ENCODE peak calls at places on chromosomes 4 and X, in nine cellular contexts. One of them, this sample, is unnamed.

GRCh38 chr4:88320174-88320779 is 35.9 kb upstream of the PPM1K start:
- DNase-seq in stimulated activated CD4-positive, alpha-beta T cell treated with anti-CD3 and anti-CD28 coated beads, TNF-alpha, amount 100 ng/mL, for 4 hours: no peak
- DNase-seq in EL: peak
- DNase-seq in GM13977: peak
- DNase-seq in Ammon's horn: no peak
- DNase-seq in hepatocyte: no peak
- DNase-seq in activated naive CD4-positive, alpha-beta T cell: no peak
- DNase-seq in stimulated activated naive CD8-positive, alpha-beta T cell treated with anti-CD3 and anti-CD28 coated beads, Interleukin-15, Interleukin-2, amounts not matched to agents 100 U/mL and 50 U/mL, for 24 hours: no peak
- DNase-seq in stimulated activated CD8-positive, alpha-beta memory T cell treated with anti-CD3 and anti-CD28 coated beads, Interleukin-15, amount 100 ng/mL, for 24 hours: no peak
- DNase-seq in this sample: no peak

GRCh38 chrX:119735467-119735866 is 22.9 kb upstream of the SOWAHD start:
- DNase-seq in stimulated activated CD4-positive, alpha-beta T cell treated with anti-CD3 and anti-CD28 coated beads, TNF-alpha, amount 100 ng/mL, for 4 hours: no peak
- DNase-seq in EL: no peak
- DNase-seq in GM13977: no peak
- DNase-seq in Ammon's horn: no peak
- DNase-seq in hepatocyte: no peak
- DNase-seq in activated naive CD4-positive, alpha-beta T cell: no peak
- DNase-seq in stimulated activated naive CD8-positive, alpha-beta T cell treated with anti-CD3 and anti-CD28 coated beads, Interleukin-15, Interleukin-2, amounts not matched to agents 100 U/mL and 50 U/mL, for 24 hours: no peak
- DNase-seq in stimulated activated CD8-positive, alpha-beta memory T cell treated with anti-CD3 and anti-CD28 coated beads, Interleukin-15, amount 100 ng/mL, for 24 hours: no peak
- DNase-seq in this sample: no peak

GRCh38 chrX:155966876-155967275 is 30.6 kb upstream of the IL9R start:
- DNase-seq in stimulated activated CD4-positive, alpha-beta T cell treated with anti-CD3 and anti-CD28 coated beads, TNF-alpha, amount 100 ng/mL, for 4 hours: peak
- DNase-seq in EL: peak
- DNase-seq in GM13977: peak
- DNase-seq in Ammon's horn: peak
- DNase-seq in hepatocyte: peak
- DNase-seq in activated naive CD4-positive, alpha-beta T cell: no peak
- DNase-seq in stimulated activated naive CD8-positive, alpha-beta T cell treated with anti-CD3 and anti-CD28 coated beads, Interleukin-15, Interleukin-2, amounts not matched to agents 100 U/mL and 50 U/mL, for 24 hours: peak
- DNase-seq in stimulated activated CD8-positive, alpha-beta memory T cell treated with anti-CD3 and anti-CD28 coated beads, Interleukin-15, amount 100 ng/mL, for 24 hours: no peak
- DNase-seq in this sample: peak

GRCh38 chr4:1512738-1513660 is 106.8 kb upstream of the NKX1-1 start:
- DNase-seq in stimulated activated CD4-positive, alpha-beta T cell treated with anti-CD3 and anti-CD28 coated beads, TNF-alpha, amount 100 ng/mL, for 4 hours: peak
- DNase-seq in EL: peak
- DNase-seq in GM13977: no peak
- DNase-seq in Ammon's horn: no peak
- DNase-seq in hepatocyte: peak
- DNase-seq in activated naive CD4-positive, alpha-beta T cell: peak
- DNase-seq in stimulated activated naive CD8-positive, alpha-beta T cell treated with anti-CD3 and anti-CD28 coated beads, Interleukin-15, Interleukin-2, amounts not matched to agents 100 U/mL and 50 U/mL, for 24 hours: peak
- DNase-seq in stimulated activated CD8-positive, alpha-beta memory T cell treated with anti-CD3 and anti-CD28 coated beads, Interleukin-15, amount 100 ng/mL, for 24 hours: peak
- DNase-seq in this sample: peak

GRCh38 chr4:145217339-145217738 is 37.0 kb upstream of the OTUD4 start:
- DNase-seq in stimulated activated CD4-positive, alpha-beta T cell treated with anti-CD3 and anti-CD28 coated beads, TNF-alpha, amount 100 ng/mL, for 4 hours: no peak
- DNase-seq in EL: no peak
- DNase-seq in GM13977: no peak
- DNase-seq in Ammon's horn: no peak
- DNase-seq in hepatocyte: no peak
- DNase-seq in activated naive CD4-positive, alpha-beta T cell: no peak
- DNase-seq in stimulated activated naive CD8-positive, alpha-beta T cell treated with anti-CD3 and anti-CD28 coated beads, Interleukin-15, Interleukin-2, amounts not matched to agents 100 U/mL and 50 U/mL, for 24 hours: no peak
- DNase-seq in stimulated activated CD8-positive, alpha-beta memory T cell treated with anti-CD3 and anti-CD28 coated beads, Interleukin-15, amount 100 ng/mL, for 24 hours: no peak
- DNase-seq in this sample: no peak

GRCh38 chrX:1529756-1530155 is 7.2 kb downstream of the P2RY8 start:
- DNase-seq in stimulated activated CD4-positive, alpha-beta T cell treated with anti-CD3 and anti-CD28 coated beads, TNF-alpha, amount 100 ng/mL, for 4 hours: no peak
- DNase-seq in EL: no peak
- DNase-seq in GM13977: no peak
- DNase-seq in Ammon's horn: no peak
- DNase-seq in hepatocyte: no peak
- DNase-seq in activated naive CD4-positive, alpha-beta T cell: no peak
- DNase-seq in stimulated activated naive CD8-positive, alpha-beta T cell treated with anti-CD3 and anti-CD28 coated beads, Interleukin-15, Interleukin-2, amounts not matched to agents 100 U/mL and 50 U/mL, for 24 hours: no peak
- DNase-seq in stimulated activated CD8-positive, alpha-beta memory T cell treated with anti-CD3 and anti-CD28 coated beads, Interleukin-15, amount 100 ng/mL, for 24 hours: no peak
- DNase-seq in this sample: no peak

GRCh38 chr4:119536572-119537528 is 91.8 kb downstream of the PDE5A start:
- DNase-seq in stimulated activated CD4-positive, alpha-beta T cell treated with anti-CD3 and anti-CD28 coated beads, TNF-alpha, amount 100 ng/mL, for 4 hours: no peak
- DNase-seq in EL: peak
- DNase-seq in GM13977: no peak
- DNase-seq in Ammon's horn: peak
- DNase-seq in hepatocyte: no peak
- DNase-seq in activated naive CD4-positive, alpha-beta T cell: no peak
- DNase-seq in stimulated activated naive CD8-positive, alpha-beta T cell treated with anti-CD3 and anti-CD28 coated beads, Interleukin-15, Interleukin-2, amounts not matched to agents 100 U/mL and 50 U/mL, for 24 hours: no peak
- DNase-seq in stimulated activated CD8-positive, alpha-beta memory T cell treated with anti-CD3 and anti-CD28 coated beads, Interleukin-15, amount 100 ng/mL, for 24 hours: no peak
- DNase-seq in this sample: no peak

GRCh38 chr4:26058537-26058936 is 144.5 kb downstream of the SMIM20 start:
- DNase-seq in stimulated activated CD4-positive, alpha-beta T cell treated with anti-CD3 and anti-CD28 coated beads, TNF-alpha, amount 100 ng/mL, for 4 hours: no peak
- DNase-seq in EL: no peak
- DNase-seq in GM13977: peak
- DNase-seq in Ammon's horn: no peak
- DNase-seq in hepatocyte: peak
- DNase-seq in activated naive CD4-positive, alpha-beta T cell: no peak
- DNase-seq in stimulated activated naive CD8-positive, alpha-beta T cell treated with anti-CD3 and anti-CD28 coated beads, Interleukin-15, Interleukin-2, amounts not matched to agents 100 U/mL and 50 U/mL, for 24 hours: peak
- DNase-seq in stimulated activated CD8-positive, alpha-beta memory T cell treated with anti-CD3 and anti-CD28 coated beads, Interleukin-15, amount 100 ng/mL, for 24 hours: no peak
- DNase-seq in this sample: no peak

GRCh38 chr4:110005461-110006056 is 92.9 kb downstream of the EGF start:
- DNase-seq in stimulated activated CD4-positive, alpha-beta T cell treated with anti-CD3 and anti-CD28 coated beads, TNF-alpha, amount 100 ng/mL, for 4 hours: no peak
- DNase-seq in EL: peak
- DNase-seq in GM13977: peak
- DNase-seq in Ammon's horn: peak
- DNase-seq in hepatocyte: peak
- DNase-seq in activated naive CD4-positive, alpha-beta T cell: no peak
- DNase-seq in stimulated activated naive CD8-positive, alpha-beta T cell treated with anti-CD3 and anti-CD28 coated beads, Interleukin-15, Interleukin-2, amounts not matched to agents 100 U/mL and 50 U/mL, for 24 hours: no peak
- DNase-seq in stimulated activated CD8-positive, alpha-beta memory T cell treated with anti-CD3 and anti-CD28 coated beads, Interleukin-15, amount 100 ng/mL, for 24 hours: no peak
- DNase-seq in this sample: peak

GRCh38 chrX:69987691-69988090 is 62.0 kb downstream of the AWAT2 start:
- DNase-seq in stimulated activated CD4-positive, alpha-beta T cell treated with anti-CD3 and anti-CD28 coated beads, TNF-alpha, amount 100 ng/mL, for 4 hours: no peak
- DNase-seq in EL: no peak
- DNase-seq in GM13977: no peak
- DNase-seq in Ammon's horn: peak
- DNase-seq in hepatocyte: no peak
- DNase-seq in activated naive CD4-positive, alpha-beta T cell: no peak
- DNase-seq in stimulated activated naive CD8-positive, alpha-beta T cell treated with anti-CD3 and anti-CD28 coated beads, Interleukin-15, Interleukin-2, amounts not matched to agents 100 U/mL and 50 U/mL, for 24 hours: no peak
- DNase-seq in stimulated activated CD8-positive, alpha-beta memory T cell treated with anti-CD3 and anti-CD28 coated beads, Interleukin-15, amount 100 ng/mL, for 24 hours: no peak
- DNase-seq in this sample: no peak

GRCh38 chrX:80747832-80748231 is 61.8 kb downstream of the BRWD3 start:
- DNase-seq in stimulated activated CD4-positive, alpha-beta T cell treated with anti-CD3 and anti-CD28 coated beads, TNF-alpha, amount 100 ng/mL, for 4 hours: no peak
- DNase-seq in EL: peak
- DNase-seq in GM13977: no peak
- DNase-seq in Ammon's horn: no peak
- DNase-seq in hepatocyte: no peak
- DNase-seq in activated naive CD4-positive, alpha-beta T cell: no peak
- DNase-seq in stimulated activated naive CD8-positive, alpha-beta T cell treated with anti-CD3 and anti-CD28 coated beads, Interleukin-15, Interleukin-2, amounts not matched to agents 100 U/mL and 50 U/mL, for 24 hours: no peak
- DNase-seq in stimulated activated CD8-positive, alpha-beta memory T cell treated with anti-CD3 and anti-CD28 coated beads, Interleukin-15, amount 100 ng/mL, for 24 hours: no peak
- DNase-seq in this sample: no peak

GRCh38 chr4:56976878-56977320 is 507 bp downstream of the NOA1 start:
- DNase-seq in stimulated activated CD4-positive, alpha-beta T cell treated with anti-CD3 and anti-CD28 coated beads, TNF-alpha, amount 100 ng/mL, for 4 hours: peak
- DNase-seq in EL: no peak
- DNase-seq in GM13977: peak
- DNase-seq in Ammon's horn: no peak
- DNase-seq in hepatocyte: peak
- DNase-seq in activated naive CD4-positive, alpha-beta T cell: peak
- DNase-seq in stimulated activated naive CD8-positive, alpha-beta T cell treated with anti-CD3 and anti-CD28 coated beads, Interleukin-15, Interleukin-2, amounts not matched to agents 100 U/mL and 50 U/mL, for 24 hours: peak
- DNase-seq in stimulated activated CD8-positive, alpha-beta memory T cell treated with anti-CD3 and anti-CD28 coated beads, Interleukin-15, amount 100 ng/mL, for 24 hours: peak
- DNase-seq in this sample: no peak

GRCh38 chr4:141731481-141731880 is 95.1 kb downstream of the IL15 start:
- DNase-seq in stimulated activated CD4-positive, alpha-beta T cell treated with anti-CD3 and anti-CD28 coated beads, TNF-alpha, amount 100 ng/mL, for 4 hours: no peak
- DNase-seq in EL: peak
- DNase-seq in GM13977: no peak
- DNase-seq in Ammon's horn: no peak
- DNase-seq in hepatocyte: no peak
- DNase-seq in activated naive CD4-positive, alpha-beta T cell: no peak
- DNase-seq in stimulated activated naive CD8-positive, alpha-beta T cell treated with anti-CD3 and anti-CD28 coated beads, Interleukin-15, Interleukin-2, amounts not matched to agents 100 U/mL and 50 U/mL, for 24 hours: no peak
- DNase-seq in stimulated activated CD8-positive, alpha-beta memory T cell treated with anti-CD3 and anti-CD28 coated beads, Interleukin-15, amount 100 ng/mL, for 24 hours: no peak
- DNase-seq in this sample: no peak

GRCh38 chr4:158769175-158769831 is 477 bp downstream of the FNIP2 start:
- DNase-seq in stimulated activated CD4-positive, alpha-beta T cell treated with anti-CD3 and anti-CD28 coated beads, TNF-alpha, amount 100 ng/mL, for 4 hours: no peak
- DNase-seq in EL: peak
- DNase-seq in GM13977: no peak
- DNase-seq in Ammon's horn: peak
- DNase-seq in hepatocyte: peak
- DNase-seq in activated naive CD4-positive, alpha-beta T cell: peak
- DNase-seq in stimulated activated naive CD8-positive, alpha-beta T cell treated with anti-CD3 and anti-CD28 coated beads, Interleukin-15, Interleukin-2, amounts not matched to agents 100 U/mL and 50 U/mL, for 24 hours: peak
- DNase-seq in stimulated activated CD8-positive, alpha-beta memory T cell treated with anti-CD3 and anti-CD28 coated beads, Interleukin-15, amount 100 ng/mL, for 24 hours: peak
- DNase-seq in this sample: peak

GRCh38 chr4:3010998-3011397 is 47.6 kb downstream of the GRK4 start:
- DNase-seq in stimulated activated CD4-positive, alpha-beta T cell treated with anti-CD3 and anti-CD28 coated beads, TNF-alpha, amount 100 ng/mL, for 4 hours: no peak
- DNase-seq in EL: peak
- DNase-seq in GM13977: no peak
- DNase-seq in Ammon's horn: no peak
- DNase-seq in hepatocyte: no peak
- DNase-seq in activated naive CD4-positive, alpha-beta T cell: no peak
- DNase-seq in stimulated activated naive CD8-positive, alpha-beta T cell treated with anti-CD3 and anti-CD28 coated beads, Interleukin-15, Interleukin-2, amounts not matched to agents 100 U/mL and 50 U/mL, for 24 hours: no peak
- DNase-seq in stimulated activated CD8-positive, alpha-beta memory T cell treated with anti-CD3 and anti-CD28 coated beads, Interleukin-15, amount 100 ng/mL, for 24 hours: no peak
- DNase-seq in this sample: no peak

GRCh38 chrX:106903291-106903820 is at the start of gene RIPPLY1:
- DNase-seq in stimulated activated CD4-positive, alpha-beta T cell treated with anti-CD3 and anti-CD28 coated beads, TNF-alpha, amount 100 ng/mL, for 4 hours: no peak
- DNase-seq in EL: no peak
- DNase-seq in GM13977: no peak
- DNase-seq in Ammon's horn: no peak
- DNase-seq in hepatocyte: no peak
- DNase-seq in activated naive CD4-positive, alpha-beta T cell: no peak
- DNase-seq in stimulated activated naive CD8-positive, alpha-beta T cell treated with anti-CD3 and anti-CD28 coated beads, Interleukin-15, Interleukin-2, amounts not matched to agents 100 U/mL and 50 U/mL, for 24 hours: no peak
- DNase-seq in stimulated activated CD8-positive, alpha-beta memory T cell treated with anti-CD3 and anti-CD28 coated beads, Interleukin-15, amount 100 ng/mL, for 24 hours: no peak
- DNase-seq in this sample: no peak

GRCh38 chr4:184688447-184688846 is 38.9 kb downstream of the PRIMPOL start:
- DNase-seq in stimulated activated CD4-positive, alpha-beta T cell treated with anti-CD3 and anti-CD28 coated beads, TNF-alpha, amount 100 ng/mL, for 4 hours: no peak
- DNase-seq in EL: peak
- DNase-seq in GM13977: no peak
- DNase-seq in Ammon's horn: no peak
- DNase-seq in hepatocyte: peak
- DNase-seq in activated naive CD4-positive, alpha-beta T cell: no peak
- DNase-seq in stimulated activated naive CD8-positive, alpha-beta T cell treated with anti-CD3 and anti-CD28 coated beads, Interleukin-15, Interleukin-2, amounts not matched to agents 100 U/mL and 50 U/mL, for 24 hours: peak
- DNase-seq in stimulated activated CD8-positive, alpha-beta memory T cell treated with anti-CD3 and anti-CD28 coated beads, Interleukin-15, amount 100 ng/mL, for 24 hours: no peak
- DNase-seq in this sample: no peak

GRCh38 chr4:128228021-128228571 is 59.5 kb downstream of the PGRMC2 start:
- DNase-seq in stimulated activated CD4-positive, alpha-beta T cell treated with anti-CD3 and anti-CD28 coated beads, TNF-alpha, amount 100 ng/mL, for 4 hours: no peak
- DNase-seq in EL: no peak
- DNase-seq in GM13977: no peak
- DNase-seq in Ammon's horn: no peak
- DNase-seq in hepatocyte: no peak
- DNase-seq in activated naive CD4-positive, alpha-beta T cell: no peak
- DNase-seq in stimulated activated naive CD8-positive, alpha-beta T cell treated with anti-CD3 and anti-CD28 coated beads, Interleukin-15, Interleukin-2, amounts not matched to agents 100 U/mL and 50 U/mL, for 24 hours: no peak
- DNase-seq in stimulated activated CD8-positive, alpha-beta memory T cell treated with anti-CD3 and anti-CD28 coated beads, Interleukin-15, amount 100 ng/mL, for 24 hours: no peak
- DNase-seq in this sample: no peak

GRCh38 chrX:140943513-140943912 is 58.9 kb upstream of the SPANXB1 start:
- DNase-seq in stimulated activated CD4-positive, alpha-beta T cell treated with anti-CD3 and anti-CD28 coated beads, TNF-alpha, amount 100 ng/mL, for 4 hours: no peak
- DNase-seq in EL: no peak
- DNase-seq in GM13977: no peak
- DNase-seq in Ammon's horn: no peak
- DNase-seq in hepatocyte: no peak
- DNase-seq in activated naive CD4-positive, alpha-beta T cell: no peak
- DNase-seq in stimulated activated naive CD8-positive, alpha-beta T cell treated with anti-CD3 and anti-CD28 coated beads, Interleukin-15, Interleukin-2, amounts not matched to agents 100 U/mL and 50 U/mL, for 24 hours: no peak
- DNase-seq in stimulated activated CD8-positive, alpha-beta memory T cell treated with anti-CD3 and anti-CD28 coated beads, Interleukin-15, amount 100 ng/mL, for 24 hours: no peak
- DNase-seq in this sample: no peak

GRCh38 chr4:81164623-81165416 is 50.2 kb downstream of the PRKG2 start:
- DNase-seq in stimulated activated CD4-positive, alpha-beta T cell treated with anti-CD3 and anti-CD28 coated beads, TNF-alpha, amount 100 ng/mL, for 4 hours: no peak
- DNase-seq in EL: peak
- DNase-seq in GM13977: no peak
- DNase-seq in Ammon's horn: no peak
- DNase-seq in hepatocyte: peak
- DNase-seq in activated naive CD4-positive, alpha-beta T cell: no peak
- DNase-seq in stimulated activated naive CD8-positive, alpha-beta T cell treated with anti-CD3 and anti-CD28 coated beads, Interleukin-15, Interleukin-2, amounts not matched to agents 100 U/mL and 50 U/mL, for 24 hours: no peak
- DNase-seq in stimulated activated CD8-positive, alpha-beta memory T cell treated with anti-CD3 and anti-CD28 coated beads, Interleukin-15, amount 100 ng/mL, for 24 hours: no peak
- DNase-seq in this sample: no peak

GRCh38 chr4:148530114-148530513 is 87.9 kb upstream of the NR3C2 start:
- DNase-seq in stimulated activated CD4-positive, alpha-beta T cell treated with anti-CD3 and anti-CD28 coated beads, TNF-alpha, amount 100 ng/mL, for 4 hours: no peak
- DNase-seq in EL: no peak
- DNase-seq in GM13977: no peak
- DNase-seq in Ammon's horn: no peak
- DNase-seq in hepatocyte: no peak
- DNase-seq in activated naive CD4-positive, alpha-beta T cell: no peak
- DNase-seq in stimulated activated naive CD8-positive, alpha-beta T cell treated with anti-CD3 and anti-CD28 coated beads, Interleukin-15, Interleukin-2, amounts not matched to agents 100 U/mL and 50 U/mL, for 24 hours: no peak
- DNase-seq in stimulated activated CD8-positive, alpha-beta memory T cell treated with anti-CD3 and anti-CD28 coated beads, Interleukin-15, amount 100 ng/mL, for 24 hours: no peak
- DNase-seq in this sample: no peak

GRCh38 chr4:150962245-150962644 is 52.8 kb downstream of the LRBA start:
- DNase-seq in stimulated activated CD4-positive, alpha-beta T cell treated with anti-CD3 and anti-CD28 coated beads, TNF-alpha, amount 100 ng/mL, for 4 hours: no peak
- DNase-seq in EL: peak
- DNase-seq in GM13977: no peak
- DNase-seq in Ammon's horn: no peak
- DNase-seq in hepatocyte: no peak
- DNase-seq in activated naive CD4-positive, alpha-beta T cell: no peak
- DNase-seq in stimulated activated naive CD8-positive, alpha-beta T cell treated with anti-CD3 and anti-CD28 coated beads, Interleukin-15, Interleukin-2, amounts not matched to agents 100 U/mL and 50 U/mL, for 24 hours: no peak
- DNase-seq in stimulated activated CD8-positive, alpha-beta memory T cell treated with anti-CD3 and anti-CD28 coated beads, Interleukin-15, amount 100 ng/mL, for 24 hours: no peak
- DNase-seq in this sample: no peak

GRCh38 chr4:133856736-133857355 is 344.7 kb downstream of the PABPC4L start:
- DNase-seq in stimulated activated CD4-positive, alpha-beta T cell treated with anti-CD3 and anti-CD28 coated beads, TNF-alpha, amount 100 ng/mL, for 4 hours: no peak
- DNase-seq in EL: peak
- DNase-seq in GM13977: no peak
- DNase-seq in Ammon's horn: no peak
- DNase-seq in hepatocyte: no peak
- DNase-seq in activated naive CD4-positive, alpha-beta T cell: no peak
- DNase-seq in stimulated activated naive CD8-positive, alpha-beta T cell treated with anti-CD3 and anti-CD28 coated beads, Interleukin-15, Interleukin-2, amounts not matched to agents 100 U/mL and 50 U/mL, for 24 hours: no peak
- DNase-seq in stimulated activated CD8-positive, alpha-beta memory T cell treated with anti-CD3 and anti-CD28 coated beads, Interleukin-15, amount 100 ng/mL, for 24 hours: no peak
- DNase-seq in this sample: no peak

GRCh38 chrX:52337410-52337809 is 31.4 kb upstream of the XAGE2 start:
- DNase-seq in stimulated activated CD4-positive, alpha-beta T cell treated with anti-CD3 and anti-CD28 coated beads, TNF-alpha, amount 100 ng/mL, for 4 hours: no peak
- DNase-seq in EL: no peak
- DNase-seq in GM13977: no peak
- DNase-seq in Ammon's horn: no peak
- DNase-seq in hepatocyte: no peak
- DNase-seq in activated naive CD4-positive, alpha-beta T cell: no peak
- DNase-seq in stimulated activated naive CD8-positive, alpha-beta T cell treated with anti-CD3 and anti-CD28 coated beads, Interleukin-15, Interleukin-2, amounts not matched to agents 100 U/mL and 50 U/mL, for 24 hours: no peak
- DNase-seq in stimulated activated CD8-positive, alpha-beta memory T cell treated with anti-CD3 and anti-CD28 coated beads, Interleukin-15, amount 100 ng/mL, for 24 hours: no peak
- DNase-seq in this sample: no peak

GRCh38 chrX:47743504-47743903 is 84.5 kb upstream of the UXT start:
- DNase-seq in stimulated activated CD4-positive, alpha-beta T cell treated with anti-CD3 and anti-CD28 coated beads, TNF-alpha, amount 100 ng/mL, for 4 hours: no peak
- DNase-seq in EL: peak
- DNase-seq in GM13977: no peak
- DNase-seq in Ammon's horn: no peak
- DNase-seq in hepatocyte: no peak
- DNase-seq in activated naive CD4-positive, alpha-beta T cell: no peak
- DNase-seq in stimulated activated naive CD8-positive, alpha-beta T cell treated with anti-CD3 and anti-CD28 coated beads, Interleukin-15, Interleukin-2, amounts not matched to agents 100 U/mL and 50 U/mL, for 24 hours: no peak
- DNase-seq in stimulated activated CD8-positive, alpha-beta memory T cell treated with anti-CD3 and anti-CD28 coated beads, Interleukin-15, amount 100 ng/mL, for 24 hours: no peak
- DNase-seq in this sample: no peak

GRCh38 chrX:153827903-153828302 is 2.4 kb downstream of the PDZD4 start:
- DNase-seq in stimulated activated CD4-positive, alpha-beta T cell treated with anti-CD3 and anti-CD28 coated beads, TNF-alpha, amount 100 ng/mL, for 4 hours: no peak
- DNase-seq in EL: no peak
- DNase-seq in GM13977: peak
- DNase-seq in Ammon's horn: no peak
- DNase-seq in hepatocyte: no peak
- DNase-seq in activated naive CD4-positive, alpha-beta T cell: no peak
- DNase-seq in stimulated activated naive CD8-positive, alpha-beta T cell treated with anti-CD3 and anti-CD28 coated beads, Interleukin-15, Interleukin-2, amounts not matched to agents 100 U/mL and 50 U/mL, for 24 hours: no peak
- DNase-seq in stimulated activated CD8-positive, alpha-beta memory T cell treated with anti-CD3 and anti-CD28 coated beads, Interleukin-15, amount 100 ng/mL, for 24 hours: no peak
- DNase-seq in this sample: no peak

GRCh38 chrX:32397562-32398216 is 813.7 kb downstream of the DMD start:
- DNase-seq in stimulated activated CD4-positive, alpha-beta T cell treated with anti-CD3 and anti-CD28 coated beads, TNF-alpha, amount 100 ng/mL, for 4 hours: no peak
- DNase-seq in EL: no peak
- DNase-seq in GM13977: no peak
- DNase-seq in Ammon's horn: no peak
- DNase-seq in hepatocyte: no peak
- DNase-seq in activated naive CD4-positive, alpha-beta T cell: no peak
- DNase-seq in stimulated activated naive CD8-positive, alpha-beta T cell treated with anti-CD3 and anti-CD28 coated beads, Interleukin-15, Interleukin-2, amounts not matched to agents 100 U/mL and 50 U/mL, for 24 hours: no peak
- DNase-seq in stimulated activated CD8-positive, alpha-beta memory T cell treated with anti-CD3 and anti-CD28 coated beads, Interleukin-15, amount 100 ng/mL, for 24 hours: no peak
- DNase-seq in this sample: no peak

GRCh38 chr4:26873391-26874026 is 12.9 kb downstream of the STIM2 start:
- DNase-seq in stimulated activated CD4-positive, alpha-beta T cell treated with anti-CD3 and anti-CD28 coated beads, TNF-alpha, amount 100 ng/mL, for 4 hours: peak
- DNase-seq in EL: no peak
- DNase-seq in GM13977: no peak
- DNase-seq in Ammon's horn: no peak
- DNase-seq in hepatocyte: no peak
- DNase-seq in activated naive CD4-positive, alpha-beta T cell: peak
- DNase-seq in stimulated activated naive CD8-positive, alpha-beta T cell treated with anti-CD3 and anti-CD28 coated beads, Interleukin-15, Interleukin-2, amounts not matched to agents 100 U/mL and 50 U/mL, for 24 hours: peak
- DNase-seq in stimulated activated CD8-positive, alpha-beta memory T cell treated with anti-CD3 and anti-CD28 coated beads, Interleukin-15, amount 100 ng/mL, for 24 hours: no peak
- DNase-seq in this sample: peak

GRCh38 chrX:21948897-21949578 is 8.5 kb downstream of the SMS start:
- DNase-seq in stimulated activated CD4-positive, alpha-beta T cell treated with anti-CD3 and anti-CD28 coated beads, TNF-alpha, amount 100 ng/mL, for 4 hours: no peak
- DNase-seq in EL: no peak
- DNase-seq in GM13977: no peak
- DNase-seq in Ammon's horn: no peak
- DNase-seq in hepatocyte: no peak
- DNase-seq in activated naive CD4-positive, alpha-beta T cell: no peak
- DNase-seq in stimulated activated naive CD8-positive, alpha-beta T cell treated with anti-CD3 and anti-CD28 coated beads, Interleukin-15, Interleukin-2, amounts not matched to agents 100 U/mL and 50 U/mL, for 24 hours: no peak
- DNase-seq in stimulated activated CD8-positive, alpha-beta memory T cell treated with anti-CD3 and anti-CD28 coated beads, Interleukin-15, amount 100 ng/mL, for 24 hours: no peak
- DNase-seq in this sample: no peak

GRCh38 chr4:17066972-17067371 is 168.5 kb upstream of the LDB2 start:
- DNase-seq in stimulated activated CD4-positive, alpha-beta T cell treated with anti-CD3 and anti-CD28 coated beads, TNF-alpha, amount 100 ng/mL, for 4 hours: no peak
- DNase-seq in EL: peak
- DNase-seq in GM13977: no peak
- DNase-seq in Ammon's horn: no peak
- DNase-seq in hepatocyte: peak
- DNase-seq in activated naive CD4-positive, alpha-beta T cell: no peak
- DNase-seq in stimulated activated naive CD8-positive, alpha-beta T cell treated with anti-CD3 and anti-CD28 coated beads, Interleukin-15, Interleukin-2, amounts not matched to agents 100 U/mL and 50 U/mL, for 24 hours: no peak
- DNase-seq in stimulated activated CD8-positive, alpha-beta memory T cell treated with anti-CD3 and anti-CD28 coated beads, Interleukin-15, amount 100 ng/mL, for 24 hours: no peak
- DNase-seq in this sample: no peak

GRCh38 chrX:153530411-153531145 is 13.1 kb downstream of the ATP2B3 start:
- DNase-seq in stimulated activated CD4-positive, alpha-beta T cell treated with anti-CD3 and anti-CD28 coated beads, TNF-alpha, amount 100 ng/mL, for 4 hours: no peak
- DNase-seq in EL: no peak
- DNase-seq in GM13977: no peak
- DNase-seq in Ammon's horn: no peak
- DNase-seq in hepatocyte: no peak
- DNase-seq in activated naive CD4-positive, alpha-beta T cell: no peak
- DNase-seq in stimulated activated naive CD8-positive, alpha-beta T cell treated with anti-CD3 and anti-CD28 coated beads, Interleukin-15, Interleukin-2, amounts not matched to agents 100 U/mL and 50 U/mL, for 24 hours: no peak
- DNase-seq in stimulated activated CD8-positive, alpha-beta memory T cell treated with anti-CD3 and anti-CD28 coated beads, Interleukin-15, amount 100 ng/mL, for 24 hours: no peak
- DNase-seq in this sample: no peak